ENCODE peak calls at places on chromosomes 2 and 18, in four cellular contexts. H, P, T and I are unnamed samples.

GRCh38 chr2:222057249-222058073 is 241.3 kb downstream of the PAX3 start:
- DNase-seq in P (peak), H (no peak), T (no peak), I (no peak)

GRCh38 chr18:59899298-59900221 is at the start of gene PMAIP1:
- DNase-seq in P (peak), T (peak), H (peak), I (peak)

GRCh38 chr18:35770360-35770759 is 188.8 kb downstream of the GALNT1 start:
- DNase-seq in P (no peak), H (no peak), T (no peak), I (peak)

GRCh38 chr18:79625924-79626561 is 53.6 kb upstream of the CTDP1 start:
- DNase-seq in T (no peak), H (no peak), P (no peak), I (no peak)

GRCh38 chr2:240714747-240715725 is 23.4 kb downstream of the AQP12A start:
- DNase-seq in P (no peak), H (no peak), T (no peak), I (no peak)

GRCh38 chr2:38600242-38600891 is 2.4 kb downstream of the HNRNPLL start:
- DNase-seq in P (no peak), T (no peak), H (no peak), I (no peak)

GRCh38 chr2:122032264-122032645 is 276.8 kb downstream of the TSN start:
- DNase-seq in P (no peak), T (no peak), H (no peak), I (no peak)

GRCh38 chr2:156088598-156088997 is 243.9 kb downstream of the NR4A2 start:
- DNase-seq in P (no peak), H (no peak), T (peak), I (no peak)

GRCh38 chr2:54947596-54948519 is 102.4 kb downstream of the RTN4 start:
- DNase-seq in H (no peak), P (no peak), T (no peak), I (no peak)

GRCh38 chr2:232898592-232899541 is 28.8 kb downstream of the SNORC start:
- DNase-seq in T (peak), H (no peak), P (no peak), I (no peak)

GRCh38 chr18:70044626-70045025 is 97.0 kb upstream of the CD226 start:
- DNase-seq in T (peak), H (no peak), P (no peak), I (no peak)

GRCh38 chr2:112031916-112032582 is 23.0 kb upstream of the TMEM87B start:
- DNase-seq in P (no peak), T (no peak), H (no peak), I (no peak)

GRCh38 chr2:173017657-173018420 is 57.8 kb upstream of the MAP3K20 start:
- DNase-seq in T (no peak), P (no peak), H (no peak), I (no peak)

GRCh38 chr18:42582266-42582665 is 533.2 kb downstream of the RIT2 start:
- DNase-seq in H (no peak), T (no peak), P (no peak), I (no peak)

GRCh38 chr2:53859354-53860159 is at the start of gene GPR75:
- DNase-seq in P (no peak), T (no peak), H (no peak), I (no peak)

GRCh38 chr18:27110319-27110718 is 74.8 kb downstream of the CHST9 start:
- DNase-seq in P (no peak), H (no peak), T (no peak), I (no peak)

GRCh38 chr2:213249502-213249901 is 34.8 kb upstream of the SPAG16 start:
- DNase-seq in T (no peak), H (no peak), P (no peak), I (no peak)

GRCh38 chr2:120134263-120134662 is 88.9 kb downstream of the TMEM185B start:
- DNase-seq in T (peak), P (no peak), H (no peak), I (no peak)

GRCh38 chr2:48724278-48724677 is 31.2 kb downstream of the LHCGR start:
- DNase-seq in T (no peak), P (no peak), H (no peak), I (no peak)

GRCh38 chr2:23757686-23758433 is 169.1 kb downstream of the ATAD2B start:
- DNase-seq in T (peak), H (no peak), P (no peak), I (no peak)

GRCh38 chr2:7097353-7097895 is 180.2 kb downstream of the RNF144A start:
- DNase-seq in P (peak), T (peak), H (peak), I (peak)

GRCh38 chr2:201996006-201996405 is 37.6 kb upstream of the FZD7 start:
- DNase-seq in P (no peak), H (no peak), T (no peak), I (no peak)

GRCh38 chr2:156399224-156399949 is 36.8 kb upstream of the GPD2 start:
- DNase-seq in T (no peak), P (no peak), H (no peak), I (no peak)

GRCh38 chr2:206670531-206671319 is 28.4 kb downstream of the FAM237A start:
- DNase-seq in T (no peak), P (no peak), H (no peak), I (no peak)

GRCh38 chr2:1553671-1554295 is 140.5 kb downstream of the TPO start:
- DNase-seq in T (peak), H (no peak), P (no peak), I (no peak)

GRCh38 chr2:154694881-154695280 is 3.6 kb upstream of the KCNJ3 start:
- DNase-seq in P (no peak), T (no peak), H (no peak), I (no peak)

GRCh38 chr18:78542204-78542603 is 437.4 kb upstream of the SALL3 start:
- DNase-seq in H (peak), T (no peak), P (no peak), I (no peak)

GRCh38 chr2:8455236-8456148 is 226.4 kb upstream of the ID2 start:
- DNase-seq in H (peak), T (no peak), P (no peak), I (no peak)

GRCh38 chr18:80023173-80023572 is 11.1 kb upstream of the RBFA start:
- DNase-seq in T (no peak), P (no peak), H (no peak), I (no peak)

GRCh38 chr2:188291617-188292445 is at the start of gene GULP1:
- DNase-seq in H (peak), T (peak), P (no peak), I (no peak)

GRCh38 chr18:33040213-33040612 is 267.4 kb upstream of the KLHL14 start:
- DNase-seq in H (no peak), P (no peak), T (no peak), I (no peak)

GRCh38 chr2:232860593-232861241 is 9.3 kb upstream of the SNORC start:
- DNase-seq in P (no peak), H (no peak), T (peak), I (no peak)

GRCh38 chr2:118529931-118530330 is 317.5 kb downstream of the EN1 start:
- DNase-seq in H (no peak), P (no peak), T (no peak), I (no peak)

DNA sequence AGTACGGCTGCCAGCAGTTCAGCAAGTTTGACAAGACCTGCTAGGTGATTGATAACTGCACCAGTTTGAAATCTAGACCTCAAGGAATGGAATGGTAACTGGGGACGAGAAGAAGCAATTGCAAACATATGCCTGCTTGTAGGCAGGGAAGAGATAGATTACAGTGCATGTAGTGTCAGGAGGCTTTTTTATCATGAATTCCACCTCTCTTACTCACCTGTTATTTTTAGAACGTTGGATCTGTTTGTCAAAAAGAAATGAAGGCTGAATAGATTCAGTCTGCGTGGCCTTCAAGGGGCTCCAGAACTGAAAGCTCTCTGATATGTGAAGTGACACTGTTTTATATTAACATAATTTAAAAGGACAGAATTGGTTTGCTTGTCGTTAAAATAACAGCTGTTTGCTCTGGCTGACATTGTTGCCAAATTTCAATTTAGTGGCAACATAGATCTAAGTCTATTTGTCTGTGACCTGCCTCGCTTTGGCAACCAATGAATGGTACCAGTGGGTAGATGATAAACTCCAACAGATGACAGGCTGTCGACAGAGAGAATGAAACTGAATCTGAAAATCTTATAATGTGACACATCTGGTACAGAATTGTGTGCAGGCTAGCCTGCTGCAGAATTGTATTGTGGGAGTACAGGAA is 199.4 kb downstream of the ZNF407 start:
- DNase-seq in T (peak), P (no peak), H (no peak), I (no peak)
- H3K4me3 ChIP-seq in T (peak), P (no peak), H (no peak), I (no peak)

GRCh38 chr2:15170068-15170775 is 390.9 kb downstream of the NBAS start:
- DNase-seq in H (no peak), T (peak), P (no peak), I (no peak)

GRCh38 chr2:15172825-15173224 is 388.3 kb downstream of the NBAS start:
- DNase-seq in P (no peak), T (no peak), H (no peak), I (no peak)

GRCh38 chr2:15168116-15168515 is 393.0 kb downstream of the NBAS start:
- DNase-seq in P (no peak), T (no peak), H (no peak), I (no peak)

GRCh38 chr2:15166878-15167277 is 394.3 kb downstream of the NBAS start:
- DNase-seq in H (no peak), P (no peak), T (no peak), I (no peak)

GRCh38 chr2:15169326-15170038 is 391.7 kb downstream of the NBAS start:
- DNase-seq in P (no peak), T (peak), H (no peak), I (no peak)
- H3K4me3 ChIP-seq in P (no peak), T (peak), H (no peak), I (no peak)

GRCh38 chr18:74609535-74609934 is 11.9 kb downstream of the ZNF407 start:
- DNase-seq in P (no peak), H (no peak), T (peak), I (no peak)

GRCh38 chr18:74604366-74604765 is 6.7 kb downstream of the ZNF407 start:
- DNase-seq in T (no peak), P (no peak), H (no peak), I (no peak)

GRCh38 chr18:74610216-74610615 is 12.5 kb downstream of the ZNF407 start:
- DNase-seq in P (no peak), H (no peak), T (no peak), I (no peak)

GRCh38 chr18:74608681-74609080 is 11.0 kb downstream of the ZNF407 start:
- DNase-seq in P (no peak), T (no peak), H (no peak), I (no peak)

DNA sequence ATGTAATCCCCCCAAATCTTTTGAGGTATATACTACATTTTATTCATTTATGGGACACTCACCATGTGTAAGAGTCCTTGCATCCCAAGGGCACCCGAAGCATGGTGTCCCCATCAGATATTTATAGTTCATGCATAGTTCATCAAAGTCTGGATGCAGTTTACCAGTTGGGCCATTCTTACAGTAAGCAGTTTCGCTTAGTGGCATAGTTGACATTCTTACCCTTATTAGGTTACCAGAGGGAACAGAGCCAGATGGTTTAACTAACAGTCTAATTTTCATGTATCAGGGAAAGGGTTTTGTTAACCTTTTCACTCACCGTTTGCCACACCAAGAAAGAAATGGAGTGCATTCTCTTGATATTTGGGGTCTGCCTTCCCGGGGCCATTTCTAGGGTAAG is 7.1 kb downstream of the ZNF407 start:
- DNase-seq in T (peak), H (no peak), P (no peak), I (no peak)
- H3K4me3 ChIP-seq in T (no peak), H (no peak), P (no peak), I (no peak)

GRCh38 chr2:75561566-75562512 is 1.1 kb upstream of the EVA1A start:
- DNase-seq in H (no peak), T (peak), P (no peak), I (no peak)
- H3K4me3 ChIP-seq in H (no peak), T (peak), P (no peak), I (no peak)

GRCh38 chr2:200467806-200468686 is 41.8 kb downstream of the KCTD18 start:
- DNase-seq in P (peak), H (no peak), T (no peak), I (peak)

GRCh38 chr2:200469708-200470600 is 39.9 kb downstream of the KCTD18 start:
- DNase-seq in H (no peak), T (peak), P (no peak), I (no peak)

GRCh38 chr2:200471928-200472645 is 37.8 kb downstream of the KCTD18 start:
- DNase-seq in H (no peak), P (no peak), T (no peak), I (no peak)

GRCh38 chr2:200472853-200473464 is 36.9 kb downstream of the KCTD18 start:
- DNase-seq in P (no peak), T (no peak), H (no peak), I (no peak)

DNA sequence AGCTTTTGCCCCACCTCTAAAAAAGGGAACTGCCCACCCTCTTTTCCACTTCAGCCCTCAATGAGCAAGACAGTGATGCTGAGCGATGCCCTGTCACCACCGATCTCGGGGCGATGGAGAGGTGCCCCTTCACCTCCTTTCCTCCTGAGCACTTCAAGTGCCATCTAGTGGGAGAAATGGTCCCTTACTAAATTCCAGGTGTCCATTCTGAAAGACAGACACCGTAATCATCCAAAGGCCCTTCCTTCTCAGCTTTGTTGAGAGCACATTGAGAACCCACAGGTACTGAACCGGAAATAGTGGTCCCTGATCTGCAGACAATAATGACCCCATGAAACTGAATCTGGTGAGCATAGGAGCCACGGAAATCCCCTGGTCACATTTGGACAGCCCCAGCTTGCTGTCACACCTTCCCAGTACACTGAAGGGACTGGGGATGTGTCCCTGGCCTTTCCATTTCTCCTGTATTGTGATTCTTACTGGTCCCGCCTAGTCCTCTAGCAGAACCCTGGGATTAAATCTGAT is 38.5 kb downstream of the KCTD18 start:
- DNase-seq in H (no peak), P (peak), T (no peak), I (no peak)
- H3K4me3 ChIP-seq in H (no peak), P (no peak), T (no peak), I (no peak)

GRCh38 chr2:179031731-179032408 is 18.1 kb downstream of the CCDC141 start:
- DNase-seq in T (no peak), P (peak), H (no peak), I (peak)
- H3K4me3 ChIP-seq in T (no peak), P (peak), H (no peak), I (peak)

DNA sequence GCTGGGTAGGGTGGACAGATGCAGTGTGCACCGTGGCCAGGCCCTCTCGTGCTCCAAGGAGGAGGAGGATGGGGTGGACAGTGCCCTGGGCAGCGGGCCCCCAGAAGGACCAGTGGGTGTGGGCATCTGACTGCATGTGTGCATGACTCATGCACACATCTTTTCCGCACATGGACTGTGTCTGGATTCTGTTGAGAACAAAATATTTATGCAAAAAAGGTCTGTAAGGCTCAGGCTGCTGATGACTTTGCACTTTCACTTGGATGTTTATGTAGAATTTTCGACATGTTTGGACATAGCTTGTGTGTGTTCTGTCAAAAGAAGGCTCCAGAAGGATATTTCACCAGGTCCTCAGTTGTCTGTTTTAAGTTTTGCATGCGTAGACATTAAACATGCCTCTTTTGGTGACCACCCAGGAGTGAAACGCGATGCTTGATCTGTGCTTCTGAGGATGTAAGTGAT is 45.6 kb downstream of the MTCL1 start:
- DNase-seq in P (no peak), T (peak), H (peak), I (no peak)
- H3K4me3 ChIP-seq in P (no peak), T (no peak), H (no peak), I (no peak)

DNA sequence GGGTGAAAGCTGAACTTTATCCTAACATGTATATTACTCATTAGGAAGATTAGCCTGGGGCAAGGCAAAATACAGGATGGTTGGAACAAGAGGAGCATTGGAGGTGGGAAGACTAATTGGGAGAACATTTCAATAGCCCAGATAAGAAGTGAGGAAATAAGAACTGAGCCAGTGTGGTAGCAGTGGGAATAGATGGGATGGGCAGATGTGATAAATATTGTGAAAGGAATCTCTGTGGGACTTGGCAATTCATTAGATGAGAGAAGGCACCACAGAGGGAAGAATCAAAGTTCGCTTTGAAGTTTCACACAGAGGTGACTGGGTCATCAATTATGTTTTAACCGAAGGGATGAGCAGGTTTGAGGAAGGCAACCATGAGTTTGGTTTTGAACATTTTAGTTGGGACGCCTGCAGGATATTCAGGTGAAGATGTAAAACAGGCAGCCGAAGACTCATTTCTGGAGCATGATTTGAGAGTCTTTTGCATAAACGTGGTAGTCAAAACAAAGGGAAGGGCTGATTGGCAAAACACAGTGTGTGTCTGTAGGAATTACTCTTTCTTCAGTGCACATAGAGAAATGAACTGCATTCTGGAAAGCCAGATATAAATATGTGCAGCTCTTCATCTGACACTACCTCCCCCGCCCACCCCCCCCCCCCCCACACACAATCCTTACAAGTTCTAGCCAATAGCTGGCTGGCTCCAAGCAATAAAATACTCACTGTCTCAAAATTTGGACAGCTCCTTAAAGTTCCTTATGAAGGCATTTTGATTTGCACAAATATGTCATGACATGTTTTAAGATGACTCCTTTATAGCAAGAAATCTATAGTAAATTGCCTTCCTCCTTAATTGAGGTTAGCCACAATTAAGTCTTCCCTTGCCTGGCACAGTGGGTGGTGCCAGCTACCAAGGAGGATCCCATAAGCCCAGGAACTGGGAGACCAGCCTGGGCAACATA is 1.9 kb upstream of the SLC1A4 start:
- DNase-seq in P (no peak), T (peak), H (no peak), I (no peak)
- H3K4me3 ChIP-seq in P (peak), T (peak), H (peak), I (no peak)